ENCODE peak calls at places on chromosomes 12 and 14, in eight cellular contexts. P is Daoy; E is ecto neural progenitor cell; M is dorsolateral prefrontal cortex; C is stomach; A is HS-5; G is activated T-helper 1 cell treated with anti-CD3 and anti-CD28 coated beads, Interleukin-12 subunit alpha, Interleukin-12 subunit beta, Interleukin-2, Interleukin-4 antibody, amounts not matched to agents 30 ng/mL and 10 ng/mL and 1 ng/mL, durations not matched to agents 14 hours and 24 hours and 36 hours; H is GM03348. I is an unnamed sample.

GRCh38 chr12:112126000-112126431 is 656 bp downstream of the TRAFD1 start:
- DNase-seq in P (no peak), E (peak), M (no peak), C (no peak), A (no peak), G (no peak), H (no peak), I (no peak)

GRCh38 chr12:389138-390096 is at the start of gene KDM5A:
- DNase-seq in P (peak), E (peak), M (peak), C (peak), A (peak), G (peak), H (peak), I (peak)

GRCh38 chr14:61080591-61081010 is 99.6 kb downstream of the SLC38A6 start:
- DNase-seq in P (peak), E (no peak), M (no peak), C (no peak), A (peak), G (no peak), H (peak), I (peak)

GRCh38 chr14:92039073-92039719 is 663 bp downstream of the TRIP11 start:
- DNase-seq in P (peak), E (no peak), M (no peak), C (no peak), A (peak), G (no peak), H (peak), I (no peak)

GRCh38 chr12:71594214-71594948 is 69.3 kb downstream of the ZFC3H1 start:
- DNase-seq in P (no peak), E (no peak), M (no peak), C (peak), A (no peak), G (no peak), H (peak), I (no peak)

GRCh38 chr14:21910260-21910659 is 236.6 kb upstream of the OR4E1 start:
- DNase-seq in P (no peak), E (no peak), M (no peak), C (no peak), A (no peak), G (no peak), H (no peak), I (no peak)

GRCh38 chr14:88559852-88560251 is 3.0 kb upstream of the ZC3H14 start:
- DNase-seq in P (peak), E (no peak), M (no peak), C (no peak), A (no peak), G (no peak), H (peak), I (no peak)

GRCh38 chr12:119202544-119202943 is 23.8 kb downstream of the HSPB8 start:
- DNase-seq in P (no peak), E (no peak), M (no peak), C (no peak), A (no peak), G (no peak), H (no peak), I (no peak)

GRCh38 chr14:88879016-88879415 is 54.6 kb downstream of the TTC8 start:
- DNase-seq in P (peak), E (no peak), M (no peak), C (no peak), A (peak), G (no peak), H (peak), I (no peak)

GRCh38 chr12:32369202-32369601 is 30.2 kb upstream of the FGD4 start:
- DNase-seq in P (no peak), E (no peak), M (no peak), C (no peak), A (no peak), G (no peak), H (no peak), I (no peak)

GRCh38 chr14:69005432-69006148 is 26.5 kb upstream of the ACTN1 start:
- DNase-seq in P (peak), E (no peak), M (peak), C (peak), A (peak), G (no peak), H (peak), I (no peak)

GRCh38 chr14:73758392-73759182 is 44.4 kb upstream of the PNMA1 start:
- DNase-seq in P (peak), E (peak), M (peak), C (peak), A (no peak), G (peak), H (peak), I (no peak)

GRCh38 chr12:19963972-19964371 is 404.4 kb upstream of the PDE3A start:
- DNase-seq in P (no peak), E (no peak), M (no peak), C (no peak), A (no peak), G (no peak), H (no peak), I (no peak)

GRCh38 chr12:75587340-75588106 is 76.1 kb upstream of the KRR1 start:
- DNase-seq in P (no peak), E (no peak), M (no peak), C (no peak), A (no peak), G (no peak), H (peak), I (no peak)

GRCh38 chr12:65122661-65123060 is 1.6 kb upstream of the WIF1 start:
- DNase-seq in P (no peak), E (no peak), M (no peak), C (no peak), A (no peak), G (no peak), H (no peak), I (no peak)

GRCh38 chr12:26334621-26335124 is 139.3 kb downstream of the SSPN start:
- DNase-seq in P (no peak), E (no peak), M (no peak), C (no peak), A (no peak), G (no peak), H (no peak), I (no peak)

GRCh38 chr12:40615590-40615989 is 76.6 kb upstream of the CNTN1 start:
- DNase-seq in P (no peak), E (no peak), M (no peak), C (no peak), A (no peak), G (no peak), H (no peak), I (no peak)

GRCh38 chr12:114955414-114956014 is 271.5 kb upstream of the TBX3 start:
- DNase-seq in P (peak), E (no peak), M (no peak), C (no peak), A (no peak), G (no peak), H (no peak), I (no peak)

GRCh38 chr12:75892779-75893408 is 138.7 kb downstream of the PHLDA1 start:
- DNase-seq in P (peak), E (no peak), M (no peak), C (no peak), A (peak), G (no peak), H (peak), I (no peak)

GRCh38 chr12:122058750-122059149 is 19.8 kb upstream of the MLXIP start:
- DNase-seq in P (no peak), E (no peak), M (no peak), C (no peak), A (no peak), G (no peak), H (no peak), I (no peak)

GRCh38 chr12:91811481-91812287 is 334.0 kb downstream of the BTG1 start:
- DNase-seq in P (peak), E (peak), M (peak), C (peak), A (peak), G (peak), H (peak), I (peak)

I was measured in GM12864.